ENCODE peak calls at places on chromosomes 12 and 14, in seven cellular contexts. O is bronchial epithelial cell, W is Calu3, F is astrocyte of the spinal cord, M is vagina, V is cardiac muscle cell, P is mucosa of descending colon. J is an unnamed sample.

GRCh38 chr12:119061208-119061796 is 80.0 kb downstream of the SRRM4 start:
- DNase-seq in P (peak; percentile 41), M (no peak), F (peak; percentile 20), V (peak; percentile 48), O (peak; percentile 41), W (peak; percentile 49), J (no peak)

GRCh38 chr14:55077691-55078151 is 26.3 kb downstream of the MAPK1IP1L start:
- DNase-seq in O (peak; percentile 91), P (peak; percentile 63), V (peak; percentile 60), F (no peak), M (no peak), W (peak; percentile 83), J (no peak)

GRCh38 chr14:98819867-98820206 is 452.2 kb downstream of the BCL11B start:
- DNase-seq in W (no peak), V (no peak), F (no peak), O (no peak), P (no peak), M (no peak), J (no peak)

GRCh38 chr14:103847954-103848719 is 762 bp upstream of the PPP1R13B start:
- DNase-seq in V (no peak), F (no peak), P (peak; percentile 75), M (no peak), W (peak; percentile 15), O (no peak), J (no peak)

GRCh38 chr12:92075425-92075891 is 70.2 kb downstream of the BTG1 start:
- DNase-seq in O (no peak), V (peak; percentile 67), M (no peak), W (no peak), P (no peak), F (peak; percentile 67), J (no peak)

GRCh38 chr12:75909714-75910451 is 121.7 kb downstream of the PHLDA1 start:
- DNase-seq in W (no peak), F (no peak), V (peak; percentile 47), M (no peak), P (no peak), O (no peak), J (no peak)

GRCh38 chr12:88351121-88351520 is 209.0 kb downstream of the TMTC3 start:
- DNase-seq in W (no peak), O (no peak), P (no peak), F (no peak), M (no peak), V (no peak), J (no peak)

GRCh38 chr12:117388865-117389508 is 27.6 kb upstream of the NOS1 start:
- DNase-seq in P (no peak), W (no peak), F (no peak), M (no peak), O (no peak), V (no peak), J (no peak)

GRCh38 chr14:37594916-37595808 is at the start of the genes FOXA1 and TTC6:
- DNase-seq in F (no peak), O (peak; percentile 67), P (peak; percentile 85), W (peak; percentile 81), M (no peak), V (peak; percentile 32), J (no peak)

GRCh38 chr14:52871606-52872005 is 79.2 kb downstream of the FERMT2 start:
- DNase-seq in V (no peak), W (no peak), M (no peak), F (no peak), P (no peak), O (peak; percentile 54), J (no peak)

GRCh38 chr12:6953417-6954315 is 2.5 kb downstream of the PTPN6 start:
- DNase-seq in O (no peak), W (no peak), M (no peak), V (peak; percentile 79), F (no peak), P (peak; percentile 66), J (no peak)

GRCh38 chr12:127485528-127485927 is 781.4 kb upstream of the TMEM132C start:
- DNase-seq in M (no peak), P (no peak), W (peak; percentile 67), O (peak; percentile 32), F (peak; percentile 91), V (no peak), J (peak; percentile 69)

GRCh38 chr12:106760184-106760531 is 14.3 kb upstream of the RIC8B start:
- DNase-seq in M (no peak), V (peak; percentile 44), F (no peak), O (no peak), W (no peak), P (no peak), J (no peak)

GRCh38 chr14:70731447-70732239 is 77.7 kb downstream of the MAP3K9 start:
- DNase-seq in O (peak; percentile 83), W (no peak), M (no peak), F (no peak), P (no peak), V (no peak), J (no peak)

GRCh38 chr12:24840046-24840800 is 108.7 kb downstream of the BCAT1 start:
- DNase-seq in O (no peak), M (no peak), P (no peak), V (no peak), F (peak; percentile 33), W (no peak), J (no peak)

GRCh38 chr14:104795781-104796681 is 483 bp upstream of the AKT1 start:
- DNase-seq in P (peak; percentile 85), M (no peak), F (no peak), W (peak; percentile 70), V (peak; percentile 61), O (no peak), J (no peak)

GRCh38 chr12:58528266-58528665 is 392.0 kb downstream of the LRIG3 start:
- DNase-seq in V (no peak), P (no peak), W (no peak), F (peak; percentile 18), M (no peak), O (no peak), J (no peak)

GRCh38 chr14:61381589-61381988 is 60.2 kb downstream of the PRKCH start:
- DNase-seq in F (no peak), V (no peak), W (no peak), O (peak; percentile 33), P (no peak), M (no peak), J (no peak)

GRCh38 chr14:89746654-89747053 is 207.9 kb downstream of the EFCAB11 start:
- DNase-seq in F (no peak), O (no peak), W (no peak), V (no peak), M (no peak), P (no peak), J (no peak)

GRCh38 chr12:104155711-104156555 is 17.9 kb upstream of the NFYB start:
- DNase-seq in O (no peak), V (no peak), M (no peak), F (no peak), W (no peak), P (no peak), J (no peak)

GRCh38 chr14:90409209-90409730 is 12.4 kb downstream of the CALM1 start:
- DNase-seq in W (peak; percentile 67), V (peak; percentile 92), P (no peak), F (peak; percentile 98), O (peak; percentile 88), M (no peak), J (peak; percentile 60)

GRCh38 chr14:99744199-99744872 is 48.9 kb upstream of the EML1 start:
- DNase-seq in W (no peak), F (peak; percentile 74), P (no peak), V (no peak), O (peak; percentile 51), M (no peak), J (no peak)

GRCh38 chr12:109069307-109070231 is 17.2 kb downstream of the USP30 start:
- DNase-seq in W (no peak), P (peak; percentile 77), O (no peak), V (no peak), M (no peak), F (no peak), J (no peak)

GRCh38 chr12:126772171-126772864 is 1494.7 kb upstream of the TMEM132C start:
- DNase-seq in V (no peak), F (peak; percentile 64), W (peak; percentile 69), M (no peak), O (peak; percentile 42), P (no peak), J (peak; percentile 27)

GRCh38 chr12:131620520-131620919 is 90.4 kb upstream of the SFSWAP start:
- DNase-seq in V (no peak), O (no peak), W (no peak), M (no peak), P (no peak), F (no peak), J (no peak)

GRCh38 chr12:2395352-2395977 is 342.7 kb downstream of the CACNA1C start:
- DNase-seq in V (peak; percentile 55), O (peak; percentile 5), M (no peak), P (peak; percentile 61), W (peak; percentile 69), F (peak; percentile 32), J (no peak)

GRCh38 chr12:83473408-83474095 is 786.8 kb downstream of the TMTC2 start:
- DNase-seq in M (no peak), W (no peak), F (no peak), V (no peak), P (no peak), O (no peak), J (no peak)

GRCh38 chr12:93408813-93409212 is 31.1 kb downstream of the NUDT4 start:
- DNase-seq in O (no peak), V (no peak), W (no peak), F (no peak), M (no peak), P (no peak), J (no peak)

GRCh38 chr14:37172024-37172869 is at the start of gene SLC25A21:
- DNase-seq in W (peak; percentile 84), F (peak; percentile 89), M (peak; percentile 88), O (peak; percentile 76), V (peak; percentile 81), P (peak; percentile 78), J (peak; percentile 56)

GRCh38 chr14:64434528-64434927 is 30.8 kb upstream of the AKAP5 start:
- DNase-seq in M (no peak), F (no peak), P (no peak), W (no peak), O (no peak), V (peak; percentile 83), J (no peak)

GRCh38 chr12:71551529-71551928 is 111.9 kb downstream of the LGR5 start:
- DNase-seq in V (peak; percentile 58), W (no peak), F (peak; percentile 20), P (no peak), M (no peak), O (peak; percentile 31), J (peak; percentile 7)
- TF ChIP-seq CTCF in V (peak; percentile 59), W (no peak), F (peak; percentile 43), P (no peak), M (no peak), O (peak; percentile 10), J (peak; percentile 52)

GRCh38 chr12:97854477-97854876 is 391.9 kb downstream of the RMST start:
- DNase-seq in F (no peak), M (no peak), W (no peak), P (no peak), O (no peak), V (no peak), J (no peak)
- TF ChIP-seq CTCF in F (no peak), M (no peak), W (no peak), P (no peak), O (no peak), V (no peak), J (no peak)

GRCh38 chr14:33611405-33612183 is 339.3 kb downstream of the EGLN3 start:
- DNase-seq in V (peak; percentile 51), P (no peak), F (peak; percentile 29), W (no peak), M (no peak), O (peak; percentile 74), J (no peak)
- TF ChIP-seq CTCF in V (no peak), P (no peak), F (no peak), W (no peak), M (no peak), O (no peak), J (no peak)

GRCh38 chr14:51157012-51157411 is 62.1 kb upstream of the TRIM9 start:
- DNase-seq in W (no peak), O (peak; percentile 54), F (no peak), M (no peak), V (peak; percentile 66), P (no peak), J (no peak)
- TF ChIP-seq CTCF in W (peak; percentile 28), O (peak; percentile 35), F (peak; percentile 34), M (no peak), V (peak; percentile 64), P (no peak), J (peak; percentile 29)

J was measured in AG09319.